ENCODE peak calls at places on chromosomes 2 and 18, in eight cellular contexts. One of them, this sample, is unnamed.

GRCh38 chr2:236871500-236872001 is 214.1 kb upstream of the COPS8 start:
- DNase-seq in fibroblast of lung: peak
- DNase-seq in astrocyte: peak
- DNase-seq in Karpas-422: no peak
- DNase-seq in OCI-LY7: no peak
- DNase-seq in neural progenitor cell: no peak
- DNase-seq in SK-N-SH: no peak
- DNase-seq in neuronal stem cell: no peak
- DNase-seq in this sample: peak

GRCh38 chr18:75183524-75183923 is 25.4 kb downstream of the PTGR3 start:
- DNase-seq in neuronal stem cell: no peak
- DNase-seq in astrocyte: peak
- DNase-seq in SK-N-SH: no peak
- DNase-seq in OCI-LY7: no peak
- DNase-seq in neural progenitor cell: no peak
- DNase-seq in fibroblast of lung: peak
- DNase-seq in Karpas-422: no peak
- DNase-seq in this sample: no peak

GRCh38 chr2:18398833-18399232 is 161.6 kb downstream of the RDH14 start:
- DNase-seq in fibroblast of lung: no peak
- DNase-seq in neural progenitor cell: no peak
- DNase-seq in Karpas-422: no peak
- DNase-seq in astrocyte: no peak
- DNase-seq in neuronal stem cell: no peak
- DNase-seq in OCI-LY7: no peak
- DNase-seq in SK-N-SH: no peak
- DNase-seq in this sample: no peak

GRCh38 chr18:48100712-48101165 is 170.3 kb upstream of the SMAD2 start:
- DNase-seq in Karpas-422: no peak
- DNase-seq in SK-N-SH: peak
- DNase-seq in neural progenitor cell: peak
- DNase-seq in astrocyte: no peak
- DNase-seq in neuronal stem cell: peak
- DNase-seq in OCI-LY7: no peak
- DNase-seq in fibroblast of lung: no peak
- DNase-seq in this sample: no peak

GRCh38 chr2:233084488-233084887 is 24.3 kb downstream of the INPP5D start:
- DNase-seq in neural progenitor cell: peak
- DNase-seq in astrocyte: no peak
- DNase-seq in neuronal stem cell: no peak
- DNase-seq in fibroblast of lung: no peak
- DNase-seq in OCI-LY7: peak
- DNase-seq in Karpas-422: no peak
- DNase-seq in SK-N-SH: no peak
- DNase-seq in this sample: no peak

GRCh38 chr18:74353169-74353775 is 37.6 kb downstream of the C18orf63 start:
- DNase-seq in neuronal stem cell: peak
- DNase-seq in astrocyte: peak
- DNase-seq in OCI-LY7: peak
- DNase-seq in Karpas-422: peak
- DNase-seq in fibroblast of lung: peak
- DNase-seq in neural progenitor cell: peak
- DNase-seq in SK-N-SH: peak
- DNase-seq in this sample: peak

GRCh38 chr18:62978251-62979049 is 263.1 kb downstream of the PHLPP1 start:
- DNase-seq in neural progenitor cell: no peak
- DNase-seq in SK-N-SH: no peak
- DNase-seq in astrocyte: no peak
- DNase-seq in OCI-LY7: no peak
- DNase-seq in neuronal stem cell: no peak
- DNase-seq in fibroblast of lung: no peak
- DNase-seq in Karpas-422: no peak
- DNase-seq in this sample: no peak

GRCh38 chr2:24874025-24874424 is 46.0 kb downstream of the ADCY3 start:
- DNase-seq in fibroblast of lung: no peak
- DNase-seq in astrocyte: no peak
- DNase-seq in SK-N-SH: no peak
- DNase-seq in OCI-LY7: no peak
- DNase-seq in neural progenitor cell: no peak
- DNase-seq in neuronal stem cell: no peak
- DNase-seq in Karpas-422: no peak
- DNase-seq in this sample: no peak

GRCh38 chr2:138877421-138877820 is 97.2 kb upstream of the NXPH2 start:
- DNase-seq in SK-N-SH: no peak
- DNase-seq in OCI-LY7: no peak
- DNase-seq in astrocyte: no peak
- DNase-seq in fibroblast of lung: no peak
- DNase-seq in Karpas-422: no peak
- DNase-seq in neuronal stem cell: no peak
- DNase-seq in neural progenitor cell: no peak
- DNase-seq in this sample: no peak

GRCh38 chr2:137886432-137886831 is 77.8 kb upstream of the HNMT start:
- DNase-seq in OCI-LY7: no peak
- DNase-seq in SK-N-SH: no peak
- DNase-seq in astrocyte: no peak
- DNase-seq in Karpas-422: peak
- DNase-seq in fibroblast of lung: no peak
- DNase-seq in neuronal stem cell: no peak
- DNase-seq in neural progenitor cell: peak
- DNase-seq in this sample: peak

GRCh38 chr18:13370995-13371625 is 152.6 kb downstream of the LDLRAD4 start:
- DNase-seq in OCI-LY7: no peak
- DNase-seq in SK-N-SH: no peak
- DNase-seq in fibroblast of lung: no peak
- DNase-seq in astrocyte: no peak
- DNase-seq in neuronal stem cell: no peak
- DNase-seq in Karpas-422: no peak
- DNase-seq in neural progenitor cell: no peak
- DNase-seq in this sample: no peak

GRCh38 chr2:65530547-65531320 is 98.3 kb upstream of the SPRED2 start:
- DNase-seq in fibroblast of lung: peak
- DNase-seq in OCI-LY7: no peak
- DNase-seq in neuronal stem cell: no peak
- DNase-seq in neural progenitor cell: no peak
- DNase-seq in Karpas-422: no peak
- DNase-seq in astrocyte: peak
- DNase-seq in SK-N-SH: peak
- DNase-seq in this sample: no peak

GRCh38 chr2:54480025-54480424 is 23.9 kb downstream of the SPTBN1 start:
- DNase-seq in fibroblast of lung: no peak
- DNase-seq in neural progenitor cell: no peak
- DNase-seq in SK-N-SH: no peak
- DNase-seq in Karpas-422: no peak
- DNase-seq in neuronal stem cell: no peak
- DNase-seq in astrocyte: no peak
- DNase-seq in OCI-LY7: no peak
- DNase-seq in this sample: no peak

GRCh38 chr2:54481686-54482085 is 25.6 kb downstream of the SPTBN1 start:
- DNase-seq in fibroblast of lung: no peak
- DNase-seq in astrocyte: no peak
- DNase-seq in OCI-LY7: no peak
- DNase-seq in neuronal stem cell: no peak
- DNase-seq in SK-N-SH: no peak
- DNase-seq in Karpas-422: no peak
- DNase-seq in neural progenitor cell: no peak
- DNase-seq in this sample: no peak

GRCh38 chr2:54483426-54483825 is 27.3 kb downstream of the SPTBN1 start:
- DNase-seq in neural progenitor cell: no peak
- DNase-seq in SK-N-SH: no peak
- DNase-seq in OCI-LY7: no peak
- DNase-seq in fibroblast of lung: peak
- DNase-seq in neuronal stem cell: no peak
- DNase-seq in astrocyte: peak
- DNase-seq in Karpas-422: no peak
- DNase-seq in this sample: no peak

GRCh38 chr2:54479422-54479821 is 23.3 kb downstream of the SPTBN1 start:
- DNase-seq in OCI-LY7: no peak
- DNase-seq in neuronal stem cell: no peak
- DNase-seq in astrocyte: peak
- DNase-seq in fibroblast of lung: peak
- DNase-seq in Karpas-422: no peak
- DNase-seq in SK-N-SH: no peak
- DNase-seq in neural progenitor cell: no peak
- DNase-seq in this sample: no peak

DNA sequence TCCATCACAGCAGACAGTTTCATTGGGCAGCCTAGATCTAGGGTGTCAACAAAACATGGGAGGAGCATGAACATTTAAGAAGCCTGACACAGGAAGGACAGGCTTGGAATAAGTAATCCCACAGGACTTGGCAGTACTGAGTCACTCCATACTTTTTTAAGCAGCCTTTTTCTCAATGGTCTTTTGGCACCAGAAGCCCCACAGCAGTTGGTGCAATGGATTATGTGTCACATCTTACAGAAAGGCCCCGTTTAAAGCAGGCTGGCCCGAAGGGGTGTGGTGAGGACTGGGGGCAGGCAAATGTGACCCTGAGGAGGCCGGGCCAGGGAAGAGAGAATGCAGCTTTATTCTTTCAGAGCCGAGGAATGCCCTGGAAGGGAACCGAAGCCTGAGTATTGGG is 26.6 kb downstream of the SPTBN1 start:
- DNase-seq in OCI-LY7: no peak
- DNase-seq in fibroblast of lung: peak
- DNase-seq in Karpas-422: no peak
- DNase-seq in astrocyte: peak
- DNase-seq in neural progenitor cell: peak
- DNase-seq in neuronal stem cell: peak
- DNase-seq in SK-N-SH: no peak
- DNase-seq in this sample: no peak
- H3K4me2 ChIP-seq in OCI-LY7: no peak
- H3K4me2 ChIP-seq in fibroblast of lung: peak
- H3K4me2 ChIP-seq in Karpas-422: no peak
- H3K4me2 ChIP-seq in astrocyte: peak
- H3K4me2 ChIP-seq in neural progenitor cell: no peak
- H3K4me2 ChIP-seq in neuronal stem cell: no peak
- H3K4me2 ChIP-seq in SK-N-SH: peak
- H3K4me2 ChIP-seq in this sample: peak

DNA sequence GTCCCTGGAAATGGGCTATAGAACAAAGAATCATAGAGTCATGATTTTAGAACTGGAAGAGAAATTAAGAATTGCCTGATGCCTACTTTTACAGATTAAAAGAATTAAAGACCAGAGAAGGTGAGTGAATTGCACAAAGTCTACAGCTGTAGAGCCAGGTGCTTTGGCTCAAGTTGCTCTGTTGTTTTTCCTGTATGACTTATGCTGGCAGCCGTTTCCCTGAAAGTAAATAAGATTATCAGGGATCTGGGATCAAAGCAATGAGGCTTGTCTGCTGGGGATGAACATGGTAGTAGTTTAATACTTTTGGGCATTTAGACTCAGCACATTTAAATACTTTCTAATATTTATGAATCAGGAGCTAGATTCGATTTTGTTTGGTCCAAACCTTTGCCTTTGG is 166.9 kb downstream of the PRPF40A start:
- DNase-seq in neural progenitor cell: no peak
- DNase-seq in fibroblast of lung: peak
- DNase-seq in SK-N-SH: no peak
- DNase-seq in neuronal stem cell: no peak
- DNase-seq in Karpas-422: no peak
- DNase-seq in OCI-LY7: no peak
- DNase-seq in astrocyte: peak
- DNase-seq in this sample: no peak
- H3K4me3 ChIP-seq in neural progenitor cell: no peak
- H3K4me3 ChIP-seq in fibroblast of lung: no peak
- H3K4me3 ChIP-seq in SK-N-SH: no peak
- H3K4me3 ChIP-seq in neuronal stem cell: no peak
- H3K4me3 ChIP-seq in Karpas-422: no peak
- H3K4me3 ChIP-seq in OCI-LY7: no peak
- H3K4me3 ChIP-seq in astrocyte: no peak
- H3K4me3 ChIP-seq in this sample: no peak

GRCh38 chr2:160384791-160385190 is 108.8 kb downstream of the RBMS1 start:
- DNase-seq in Karpas-422: no peak
- DNase-seq in SK-N-SH: no peak
- DNase-seq in astrocyte: no peak
- DNase-seq in fibroblast of lung: no peak
- DNase-seq in neuronal stem cell: no peak
- DNase-seq in OCI-LY7: no peak
- DNase-seq in neural progenitor cell: no peak
- DNase-seq in this sample: no peak

GRCh38 chr2:160380613-160381012 is 113.0 kb downstream of the RBMS1 start:
- DNase-seq in Karpas-422: no peak
- DNase-seq in SK-N-SH: no peak
- DNase-seq in OCI-LY7: no peak
- DNase-seq in astrocyte: no peak
- DNase-seq in neuronal stem cell: no peak
- DNase-seq in neural progenitor cell: no peak
- DNase-seq in fibroblast of lung: no peak
- DNase-seq in this sample: no peak

GRCh38 chr2:160380000-160380570 is 113.5 kb downstream of the RBMS1 start:
- DNase-seq in OCI-LY7: no peak
- DNase-seq in fibroblast of lung: no peak
- DNase-seq in Karpas-422: no peak
- DNase-seq in astrocyte: no peak
- DNase-seq in neuronal stem cell: no peak
- DNase-seq in neural progenitor cell: no peak
- DNase-seq in SK-N-SH: no peak
- DNase-seq in this sample: no peak

GRCh38 chr2:160379399-160379798 is 114.2 kb downstream of the RBMS1 start:
- DNase-seq in fibroblast of lung: peak
- DNase-seq in SK-N-SH: no peak
- DNase-seq in OCI-LY7: no peak
- DNase-seq in neuronal stem cell: no peak
- DNase-seq in neural progenitor cell: no peak
- DNase-seq in astrocyte: peak
- DNase-seq in Karpas-422: no peak
- DNase-seq in this sample: no peak

GRCh38 chr2:160381425-160381951 is 112.1 kb downstream of the RBMS1 start:
- DNase-seq in neural progenitor cell: no peak
- DNase-seq in astrocyte: peak
- DNase-seq in SK-N-SH: no peak
- DNase-seq in neuronal stem cell: no peak
- DNase-seq in Karpas-422: no peak
- DNase-seq in OCI-LY7: no peak
- DNase-seq in fibroblast of lung: peak
- DNase-seq in this sample: no peak
- H3K4me2 ChIP-seq in neural progenitor cell: no peak
- H3K4me2 ChIP-seq in astrocyte: no peak
- H3K4me2 ChIP-seq in SK-N-SH: peak
- H3K4me2 ChIP-seq in neuronal stem cell: no peak
- H3K4me2 ChIP-seq in Karpas-422: no peak
- H3K4me2 ChIP-seq in OCI-LY7: no peak
- H3K4me2 ChIP-seq in fibroblast of lung: peak
- H3K4me2 ChIP-seq in this sample: no peak

DNA sequence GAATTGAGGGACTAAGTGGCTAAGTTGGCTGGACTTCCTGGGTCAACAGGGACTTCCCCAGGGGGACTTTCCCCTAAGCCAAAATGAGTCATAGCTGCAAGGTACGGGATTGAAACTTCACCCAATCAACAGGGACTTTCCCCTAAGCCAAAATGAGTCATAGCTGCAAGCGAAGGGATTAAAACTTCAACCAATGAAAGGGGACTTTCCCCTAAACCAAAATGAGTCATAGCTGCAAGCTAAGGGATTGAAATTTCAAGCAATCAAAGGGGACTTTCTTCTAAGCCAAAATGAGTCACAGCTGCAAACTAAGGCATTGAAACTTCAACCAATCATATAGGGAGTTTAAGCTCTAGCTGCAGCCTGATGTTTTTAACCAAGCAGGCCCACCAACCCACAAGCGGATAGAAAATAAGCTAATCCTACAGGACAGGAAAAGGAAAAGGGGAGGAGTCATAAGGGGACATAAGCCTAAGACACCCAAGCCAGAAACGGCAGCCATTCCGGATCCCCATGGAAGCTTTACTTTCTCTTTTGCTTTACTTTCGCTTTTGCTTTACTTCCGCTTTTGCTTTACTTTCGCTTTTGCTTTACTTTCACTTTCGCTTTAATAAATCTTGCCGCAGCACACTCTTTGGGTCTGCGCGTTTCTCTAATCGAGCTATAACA is 1375.4 kb upstream of the CELF4 start:
- DNase-seq in fibroblast of lung: peak
- DNase-seq in neural progenitor cell: no peak
- DNase-seq in OCI-LY7: peak
- DNase-seq in SK-N-SH: no peak
- DNase-seq in Karpas-422: peak
- DNase-seq in astrocyte: peak
- DNase-seq in neuronal stem cell: no peak
- DNase-seq in this sample: peak
- H3K4me3 ChIP-seq in fibroblast of lung: no peak
- H3K4me3 ChIP-seq in neural progenitor cell: no peak
- H3K4me3 ChIP-seq in OCI-LY7: no peak
- H3K4me3 ChIP-seq in SK-N-SH: no peak
- H3K4me3 ChIP-seq in Karpas-422: peak
- H3K4me3 ChIP-seq in astrocyte: no peak
- H3K4me3 ChIP-seq in neuronal stem cell: no peak
- H3K4me3 ChIP-seq in this sample: no peak